ENCODE peak calls at places on chromosomes 13 and 19, in eight cellular contexts. One of them, this sample, is unnamed.

GRCh38 chr13:99376132-99376531 is 68.9 kb upstream of the GPR183 start:
- DNase-seq in Peyer's patch: no peak
- DNase-seq in tibial nerve: no peak
- DNase-seq in NB4: no peak
- DNase-seq in IMR-90: no peak
- DNase-seq in breast epithelium: no peak
- DNase-seq in vagina: peak
- DNase-seq in H54: no peak
- DNase-seq in this sample: no peak

GRCh38 chr13:31008400-31009115 is 76.1 kb downstream of the TEX26 start:
- DNase-seq in Peyer's patch: no peak
- DNase-seq in tibial nerve: no peak
- DNase-seq in NB4: peak
- DNase-seq in IMR-90: peak
- DNase-seq in breast epithelium: no peak
- DNase-seq in vagina: no peak
- DNase-seq in H54: no peak
- DNase-seq in this sample: no peak

GRCh38 chr19:16397791-16398529 is 73.3 kb downstream of the KLF2 start:
- DNase-seq in Peyer's patch: peak
- DNase-seq in tibial nerve: peak
- DNase-seq in NB4: no peak
- DNase-seq in IMR-90: no peak
- DNase-seq in breast epithelium: no peak
- DNase-seq in vagina: no peak
- DNase-seq in H54: no peak
- DNase-seq in this sample: no peak

GRCh38 chr13:21043898-21044297 is 17.5 kb downstream of the LATS2 start:
- DNase-seq in Peyer's patch: no peak
- DNase-seq in tibial nerve: no peak
- DNase-seq in NB4: no peak
- DNase-seq in IMR-90: peak
- DNase-seq in breast epithelium: no peak
- DNase-seq in vagina: no peak
- DNase-seq in H54: no peak
- DNase-seq in this sample: no peak

GRCh38 chr13:39048806-39049205 is 10.6 kb downstream of the NHLRC3 start:
- DNase-seq in Peyer's patch: no peak
- DNase-seq in tibial nerve: no peak
- DNase-seq in NB4: no peak
- DNase-seq in IMR-90: no peak
- DNase-seq in breast epithelium: no peak
- DNase-seq in vagina: no peak
- DNase-seq in H54: no peak
- DNase-seq in this sample: no peak

GRCh38 chr19:55042344-55042678 is 4.2 kb upstream of the GP6 start:
- DNase-seq in Peyer's patch: no peak
- DNase-seq in tibial nerve: no peak
- DNase-seq in NB4: no peak
- DNase-seq in IMR-90: no peak
- DNase-seq in breast epithelium: no peak
- DNase-seq in vagina: no peak
- DNase-seq in H54: no peak
- DNase-seq in this sample: no peak

GRCh38 chr13:111033172-111034133 is 81.7 kb upstream of the ARHGEF7 start:
- DNase-seq in Peyer's patch: no peak
- DNase-seq in tibial nerve: no peak
- DNase-seq in NB4: no peak
- DNase-seq in IMR-90: no peak
- DNase-seq in breast epithelium: no peak
- DNase-seq in vagina: no peak
- DNase-seq in H54: no peak
- DNase-seq in this sample: no peak

GRCh38 chr19:49442354-49442753 is 1.0 kb upstream of the SLC17A7 start:
- DNase-seq in Peyer's patch: no peak
- DNase-seq in tibial nerve: peak
- DNase-seq in NB4: no peak
- DNase-seq in IMR-90: no peak
- DNase-seq in breast epithelium: no peak
- DNase-seq in vagina: no peak
- DNase-seq in H54: peak
- DNase-seq in this sample: no peak

GRCh38 chr19:13053761-13054604 is 48.7 kb downstream of the LYL1 start:
- DNase-seq in Peyer's patch: peak
- DNase-seq in tibial nerve: peak
- DNase-seq in NB4: no peak
- DNase-seq in IMR-90: peak
- DNase-seq in breast epithelium: peak
- DNase-seq in vagina: no peak
- DNase-seq in H54: peak
- DNase-seq in this sample: no peak

GRCh38 chr13:26025771-26026170 is 26.0 kb downstream of the SHISA2 start:
- DNase-seq in Peyer's patch: no peak
- DNase-seq in tibial nerve: no peak
- DNase-seq in NB4: no peak
- DNase-seq in IMR-90: no peak
- DNase-seq in breast epithelium: no peak
- DNase-seq in vagina: no peak
- DNase-seq in H54: no peak
- DNase-seq in this sample: no peak

GRCh38 chr19:47280183-47280797 is 5.6 kb downstream of the INAFM1 start:
- DNase-seq in Peyer's patch: no peak
- DNase-seq in tibial nerve: no peak
- DNase-seq in NB4: peak
- DNase-seq in IMR-90: no peak
- DNase-seq in breast epithelium: no peak
- DNase-seq in vagina: no peak
- DNase-seq in H54: no peak
- DNase-seq in this sample: peak

GRCh38 chr19:16820056-16820455 is 9.1 kb upstream of the SIN3B start:
- DNase-seq in Peyer's patch: no peak
- DNase-seq in tibial nerve: no peak
- DNase-seq in NB4: no peak
- DNase-seq in IMR-90: no peak
- DNase-seq in breast epithelium: no peak
- DNase-seq in vagina: no peak
- DNase-seq in H54: no peak
- DNase-seq in this sample: no peak

GRCh38 chr13:34465423-34465922 is 476.6 kb upstream of the NBEA start:
- DNase-seq in Peyer's patch: no peak
- DNase-seq in tibial nerve: no peak
- DNase-seq in NB4: no peak
- DNase-seq in IMR-90: no peak
- DNase-seq in breast epithelium: no peak
- DNase-seq in vagina: no peak
- DNase-seq in H54: no peak
- DNase-seq in this sample: no peak

GRCh38 chr13:44591316-44591715 is 15.2 kb upstream of the TSC22D1 start:
- DNase-seq in Peyer's patch: no peak
- DNase-seq in tibial nerve: no peak
- DNase-seq in NB4: no peak
- DNase-seq in IMR-90: no peak
- DNase-seq in breast epithelium: no peak
- DNase-seq in vagina: no peak
- DNase-seq in H54: no peak
- DNase-seq in this sample: peak

GRCh38 chr13:82407321-82407720 is 1475.0 kb downstream of the SLITRK1 start:
- DNase-seq in Peyer's patch: no peak
- DNase-seq in tibial nerve: no peak
- DNase-seq in NB4: no peak
- DNase-seq in IMR-90: no peak
- DNase-seq in breast epithelium: no peak
- DNase-seq in vagina: no peak
- DNase-seq in H54: no peak
- DNase-seq in this sample: no peak

GRCh38 chr19:37936886-37937285 is 29.9 kb downstream of the SIPA1L3 start:
- DNase-seq in Peyer's patch: no peak
- DNase-seq in tibial nerve: no peak
- DNase-seq in NB4: no peak
- DNase-seq in IMR-90: no peak
- DNase-seq in breast epithelium: no peak
- DNase-seq in vagina: no peak
- DNase-seq in H54: no peak
- DNase-seq in this sample: no peak

GRCh38 chr13:76512676-76513277 is 373.4 kb downstream of the KCTD12 start:
- DNase-seq in Peyer's patch: no peak
- DNase-seq in tibial nerve: no peak
- DNase-seq in NB4: peak
- DNase-seq in IMR-90: peak
- DNase-seq in breast epithelium: no peak
- DNase-seq in vagina: no peak
- DNase-seq in H54: no peak
- DNase-seq in this sample: peak

GRCh38 chr19:21101511-21102242 is 19.7 kb downstream of the ZNF714 start:
- DNase-seq in Peyer's patch: no peak
- DNase-seq in tibial nerve: no peak
- DNase-seq in NB4: no peak
- DNase-seq in IMR-90: peak
- DNase-seq in breast epithelium: no peak
- DNase-seq in vagina: no peak
- DNase-seq in H54: no peak
- DNase-seq in this sample: no peak

DNA sequence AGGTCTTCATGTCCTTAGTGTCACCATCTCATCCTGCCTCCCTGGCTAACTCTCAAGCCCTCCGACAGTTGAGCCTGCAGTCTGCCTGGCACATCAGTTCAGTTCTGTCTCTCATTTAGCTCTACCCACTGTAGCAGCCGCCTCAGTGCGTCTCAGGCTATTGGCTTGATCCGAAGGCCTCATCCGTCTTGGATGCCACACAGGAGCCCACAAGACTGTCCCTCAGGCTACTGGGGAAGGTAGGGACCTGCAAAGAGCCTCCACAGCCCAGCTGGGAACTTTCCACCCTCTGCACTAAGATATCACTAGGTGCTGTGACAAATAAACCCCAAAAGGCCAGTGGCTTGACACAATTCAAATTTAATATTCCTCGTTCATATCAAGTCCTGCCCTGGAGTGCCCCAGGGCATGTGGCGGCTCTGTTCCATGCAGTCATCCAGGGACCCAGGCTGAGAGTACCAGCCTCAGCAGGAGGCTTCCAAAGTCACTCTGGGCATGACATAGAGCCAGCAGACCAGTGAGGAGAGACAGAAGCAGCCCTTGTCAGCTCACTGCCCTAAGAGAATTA is 5.7 kb downstream of the VSTM2B start:
- DNase-seq in Peyer's patch: peak
- DNase-seq in tibial nerve: no peak
- DNase-seq in NB4: no peak
- DNase-seq in IMR-90: no peak
- DNase-seq in breast epithelium: no peak
- DNase-seq in vagina: no peak
- DNase-seq in H54: no peak
- DNase-seq in this sample: no peak
- TF ChIP-seq POLR2A in Peyer's patch: no peak
- TF ChIP-seq POLR2A in tibial nerve: no peak
- TF ChIP-seq POLR2A in NB4: no peak
- TF ChIP-seq POLR2A in IMR-90: no peak
- TF ChIP-seq POLR2A in breast epithelium: no peak
- TF ChIP-seq POLR2A in vagina: no peak
- TF ChIP-seq POLR2A in H54: no peak
- TF ChIP-seq POLR2A in this sample: no peak

GRCh38 chr19:33773704-33774624 is 22.7 kb upstream of the KCTD15 start:
- DNase-seq in Peyer's patch: no peak
- DNase-seq in tibial nerve: no peak
- DNase-seq in NB4: no peak
- DNase-seq in IMR-90: no peak
- DNase-seq in breast epithelium: no peak
- DNase-seq in vagina: no peak
- DNase-seq in H54: no peak
- DNase-seq in this sample: no peak

GRCh38 chr19:33771308-33772101 is 25.2 kb upstream of the KCTD15 start:
- DNase-seq in Peyer's patch: peak
- DNase-seq in tibial nerve: no peak
- DNase-seq in NB4: peak
- DNase-seq in IMR-90: peak
- DNase-seq in breast epithelium: peak
- DNase-seq in vagina: no peak
- DNase-seq in H54: peak
- DNase-seq in this sample: peak

GRCh38 chr19:33772102-33772857 is 24.4 kb upstream of the KCTD15 start:
- DNase-seq in Peyer's patch: no peak
- DNase-seq in tibial nerve: no peak
- DNase-seq in NB4: no peak
- DNase-seq in IMR-90: no peak
- DNase-seq in breast epithelium: no peak
- DNase-seq in vagina: no peak
- DNase-seq in H54: no peak
- DNase-seq in this sample: no peak

GRCh38 chr19:33774751-33775150 is 21.9 kb upstream of the KCTD15 start:
- DNase-seq in Peyer's patch: no peak
- DNase-seq in tibial nerve: no peak
- DNase-seq in NB4: no peak
- DNase-seq in IMR-90: no peak
- DNase-seq in breast epithelium: no peak
- DNase-seq in vagina: no peak
- DNase-seq in H54: no peak
- DNase-seq in this sample: no peak

GRCh38 chr19:33772858-33773180 is 23.9 kb upstream of the KCTD15 start:
- DNase-seq in Peyer's patch: no peak
- DNase-seq in tibial nerve: no peak
- DNase-seq in NB4: no peak
- DNase-seq in IMR-90: no peak
- DNase-seq in breast epithelium: no peak
- DNase-seq in vagina: no peak
- DNase-seq in H54: no peak
- DNase-seq in this sample: no peak
- TF ChIP-seq POLR2A in Peyer's patch: no peak
- TF ChIP-seq POLR2A in tibial nerve: no peak
- TF ChIP-seq POLR2A in NB4: no peak
- TF ChIP-seq POLR2A in IMR-90: no peak
- TF ChIP-seq POLR2A in breast epithelium: no peak
- TF ChIP-seq POLR2A in vagina: no peak
- TF ChIP-seq POLR2A in H54: no peak
- TF ChIP-seq POLR2A in this sample: no peak

DNA sequence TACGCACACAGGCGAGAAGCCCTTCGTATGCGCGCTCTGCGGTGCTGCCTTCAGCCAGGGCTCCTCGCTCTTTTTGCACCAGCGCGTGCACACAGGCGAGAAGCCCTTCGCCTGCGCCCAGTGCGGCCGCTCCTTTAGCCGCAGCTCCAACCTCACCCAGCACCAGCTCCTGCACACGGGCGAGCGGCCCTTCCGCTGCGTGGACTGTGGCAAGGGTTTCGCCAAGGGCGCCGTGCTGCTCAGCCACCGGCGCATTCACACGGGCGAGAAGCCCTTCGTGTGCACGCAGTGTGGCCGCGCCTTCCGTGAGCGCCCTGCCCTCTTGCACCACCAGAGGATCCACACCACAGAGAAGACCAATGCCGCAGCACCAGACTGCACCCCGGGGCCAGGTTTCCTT is 4.7 kb downstream of the ZNF324B start:
- DNase-seq in Peyer's patch: no peak
- DNase-seq in tibial nerve: no peak
- DNase-seq in NB4: no peak
- DNase-seq in IMR-90: no peak
- DNase-seq in breast epithelium: no peak
- DNase-seq in vagina: no peak
- DNase-seq in H54: no peak
- DNase-seq in this sample: no peak
- TF ChIP-seq POLR2A in Peyer's patch: no peak
- TF ChIP-seq POLR2A in tibial nerve: no peak
- TF ChIP-seq POLR2A in NB4: no peak
- TF ChIP-seq POLR2A in IMR-90: no peak
- TF ChIP-seq POLR2A in breast epithelium: no peak
- TF ChIP-seq POLR2A in vagina: no peak
- TF ChIP-seq POLR2A in H54: no peak
- TF ChIP-seq POLR2A in this sample: no peak

GRCh38 chr19:1274081-1274851 is 1.1 kb upstream of the FAM174C start:
- DNase-seq in Peyer's patch: no peak
- DNase-seq in tibial nerve: no peak
- DNase-seq in NB4: no peak
- DNase-seq in IMR-90: no peak
- DNase-seq in breast epithelium: no peak
- DNase-seq in vagina: no peak
- DNase-seq in H54: no peak
- DNase-seq in this sample: no peak
- TF ChIP-seq POLR2A in Peyer's patch: no peak
- TF ChIP-seq POLR2A in tibial nerve: no peak
- TF ChIP-seq POLR2A in NB4: no peak
- TF ChIP-seq POLR2A in IMR-90: no peak
- TF ChIP-seq POLR2A in breast epithelium: no peak
- TF ChIP-seq POLR2A in vagina: no peak
- TF ChIP-seq POLR2A in H54: no peak
- TF ChIP-seq POLR2A in this sample: no peak